ENCODE peak calls at places on chromosomes 6 and 20, in eight cellular contexts. One of them, this sample, is unnamed.

GRCh38 chr6:36241728-36242127 is 28.1 kb upstream of the PNPLA1 start:
- DNase-seq in mammary epithelial cell: no peak
- DNase-seq in HepG2: no peak
- DNase-seq in mesenchymal stem cell: no peak
- DNase-seq in fibroblast of lung: peak; percentile 21
- DNase-seq in IMR-90: peak; percentile 46
- DNase-seq in neuronal stem cell: no peak
- DNase-seq in mesendoderm: no peak
- DNase-seq in this sample: no peak

GRCh38 chr20:18705490-18705889 is 108.1 kb upstream of the SCP2D1 start:
- DNase-seq in mammary epithelial cell: no peak
- DNase-seq in HepG2: no peak
- DNase-seq in mesenchymal stem cell: peak; percentile 93
- DNase-seq in fibroblast of lung: peak; percentile 21
- DNase-seq in IMR-90: peak; percentile 97
- DNase-seq in neuronal stem cell: no peak
- DNase-seq in mesendoderm: no peak
- DNase-seq in this sample: no peak

GRCh38 chr6:14743465-14744211 is 502.2 kb upstream of the JARID2 start:
- DNase-seq in mammary epithelial cell: peak; percentile 99
- DNase-seq in HepG2: peak; percentile 21
- DNase-seq in mesenchymal stem cell: peak; percentile 99
- DNase-seq in fibroblast of lung: peak; percentile 98
- DNase-seq in IMR-90: peak; percentile 100
- DNase-seq in neuronal stem cell: no peak
- DNase-seq in mesendoderm: peak; percentile 51
- DNase-seq in this sample: no peak

GRCh38 chr6:105993769-105994521 is 92.2 kb upstream of the PRDM1 start:
- DNase-seq in mammary epithelial cell: no peak
- DNase-seq in HepG2: no peak
- DNase-seq in mesenchymal stem cell: peak; percentile 82
- DNase-seq in fibroblast of lung: peak; percentile 69
- DNase-seq in IMR-90: peak; percentile 45
- DNase-seq in neuronal stem cell: peak; percentile 37
- DNase-seq in mesendoderm: peak; percentile 48
- DNase-seq in this sample: peak; percentile 48

GRCh38 chr6:33716379-33716778 is 4.9 kb upstream of the UQCC2 start:
- DNase-seq in mammary epithelial cell: no peak
- DNase-seq in HepG2: no peak
- DNase-seq in mesenchymal stem cell: no peak
- DNase-seq in fibroblast of lung: no peak
- DNase-seq in IMR-90: no peak
- DNase-seq in neuronal stem cell: no peak
- DNase-seq in mesendoderm: peak; percentile 69
- DNase-seq in this sample: peak; percentile 42

GRCh38 chr6:31402324-31403282 is 792 bp upstream of the MICA start:
- DNase-seq in mammary epithelial cell: no peak
- DNase-seq in HepG2: no peak
- DNase-seq in mesenchymal stem cell: peak; percentile 70
- DNase-seq in fibroblast of lung: peak; percentile 22
- DNase-seq in IMR-90: no peak
- DNase-seq in neuronal stem cell: no peak
- DNase-seq in mesendoderm: peak; percentile 59
- DNase-seq in this sample: peak; percentile 54

GRCh38 chr6:121055572-121056163 is 278.6 kb downstream of the TBC1D32 start:
- DNase-seq in mammary epithelial cell: peak; percentile 40
- DNase-seq in HepG2: peak; percentile 54
- DNase-seq in mesenchymal stem cell: peak; percentile 64
- DNase-seq in fibroblast of lung: peak; percentile 65
- DNase-seq in IMR-90: peak; percentile 52
- DNase-seq in neuronal stem cell: peak; percentile 53
- DNase-seq in mesendoderm: peak; percentile 64
- DNase-seq in this sample: no peak

GRCh38 chr6:41713650-41714291 is 21.6 kb downstream of the TFEB start:
- DNase-seq in mammary epithelial cell: peak; percentile 90
- DNase-seq in HepG2: no peak
- DNase-seq in mesenchymal stem cell: no peak
- DNase-seq in fibroblast of lung: no peak
- DNase-seq in IMR-90: no peak
- DNase-seq in neuronal stem cell: no peak
- DNase-seq in mesendoderm: no peak
- DNase-seq in this sample: no peak

GRCh38 chr6:163771180-163771579 is 356.7 kb downstream of the QKI start:
- DNase-seq in mammary epithelial cell: no peak
- DNase-seq in HepG2: no peak
- DNase-seq in mesenchymal stem cell: no peak
- DNase-seq in fibroblast of lung: no peak
- DNase-seq in IMR-90: no peak
- DNase-seq in neuronal stem cell: no peak
- DNase-seq in mesendoderm: no peak
- DNase-seq in this sample: no peak

GRCh38 chr6:139628220-139628619 is 253.8 kb upstream of the CITED2 start:
- DNase-seq in mammary epithelial cell: no peak
- DNase-seq in HepG2: no peak
- DNase-seq in mesenchymal stem cell: no peak
- DNase-seq in fibroblast of lung: no peak
- DNase-seq in IMR-90: no peak
- DNase-seq in neuronal stem cell: no peak
- DNase-seq in mesendoderm: no peak
- DNase-seq in this sample: no peak

GRCh38 chr20:36887779-36888133 is 11.8 kb downstream of the TLDC2 start:
- DNase-seq in mammary epithelial cell: no peak
- DNase-seq in HepG2: no peak
- DNase-seq in mesenchymal stem cell: no peak
- DNase-seq in fibroblast of lung: no peak
- DNase-seq in IMR-90: no peak
- DNase-seq in neuronal stem cell: no peak
- DNase-seq in mesendoderm: peak; percentile 45
- DNase-seq in this sample: no peak

GRCh38 chr6:154482858-154483257 is 27.6 kb downstream of the CNKSR3 start:
- DNase-seq in mammary epithelial cell: no peak
- DNase-seq in HepG2: no peak
- DNase-seq in mesenchymal stem cell: no peak
- DNase-seq in fibroblast of lung: peak; percentile 22
- DNase-seq in IMR-90: peak; percentile 21
- DNase-seq in neuronal stem cell: no peak
- DNase-seq in mesendoderm: no peak
- DNase-seq in this sample: no peak

GRCh38 chr20:6530254-6530653 is 237.2 kb upstream of the BMP2 start:
- DNase-seq in mammary epithelial cell: no peak
- DNase-seq in HepG2: no peak
- DNase-seq in mesenchymal stem cell: peak; percentile 74
- DNase-seq in fibroblast of lung: peak; percentile 45
- DNase-seq in IMR-90: peak; percentile 41
- DNase-seq in neuronal stem cell: no peak
- DNase-seq in mesendoderm: no peak
- DNase-seq in this sample: no peak

GRCh38 chr6:109793793-109794192 is 102.7 kb downstream of the FIG4 start:
- DNase-seq in mammary epithelial cell: peak; percentile 91
- DNase-seq in HepG2: no peak
- DNase-seq in mesenchymal stem cell: peak; percentile 96
- DNase-seq in fibroblast of lung: peak; percentile 99
- DNase-seq in IMR-90: peak; percentile 98
- DNase-seq in neuronal stem cell: no peak
- DNase-seq in mesendoderm: no peak
- DNase-seq in this sample: peak; percentile 50

GRCh38 chr6:27863962-27864905 is 48.0 kb downstream of the OR2B2 start:
- DNase-seq in mammary epithelial cell: no peak
- DNase-seq in HepG2: no peak
- DNase-seq in mesenchymal stem cell: no peak
- DNase-seq in fibroblast of lung: peak; percentile 35
- DNase-seq in IMR-90: peak; percentile 15
- DNase-seq in neuronal stem cell: no peak
- DNase-seq in mesendoderm: peak; percentile 26
- DNase-seq in this sample: peak; percentile 45

GRCh38 chr6:149938571-149939462 is 3.0 kb upstream of the ULBP2 start:
- DNase-seq in mammary epithelial cell: no peak
- DNase-seq in HepG2: no peak
- DNase-seq in mesenchymal stem cell: peak; percentile 35
- DNase-seq in fibroblast of lung: no peak
- DNase-seq in IMR-90: no peak
- DNase-seq in neuronal stem cell: no peak
- DNase-seq in mesendoderm: no peak
- DNase-seq in this sample: no peak

GRCh38 chr6:144310761-144311160 is 25.6 kb downstream of the UTRN start:
- DNase-seq in mammary epithelial cell: no peak
- DNase-seq in HepG2: no peak
- DNase-seq in mesenchymal stem cell: no peak
- DNase-seq in fibroblast of lung: no peak
- DNase-seq in IMR-90: no peak
- DNase-seq in neuronal stem cell: no peak
- DNase-seq in mesendoderm: no peak
- DNase-seq in this sample: no peak

GRCh38 chr20:4956200-4956810 is 45.0 kb downstream of the SLC23A2 start:
- DNase-seq in mammary epithelial cell: peak; percentile 34
- DNase-seq in HepG2: peak; percentile 76
- DNase-seq in mesenchymal stem cell: peak; percentile 70
- DNase-seq in fibroblast of lung: peak; percentile 74
- DNase-seq in IMR-90: peak; percentile 75
- DNase-seq in neuronal stem cell: peak; percentile 44
- DNase-seq in mesendoderm: peak; percentile 62
- DNase-seq in this sample: no peak

DNA sequence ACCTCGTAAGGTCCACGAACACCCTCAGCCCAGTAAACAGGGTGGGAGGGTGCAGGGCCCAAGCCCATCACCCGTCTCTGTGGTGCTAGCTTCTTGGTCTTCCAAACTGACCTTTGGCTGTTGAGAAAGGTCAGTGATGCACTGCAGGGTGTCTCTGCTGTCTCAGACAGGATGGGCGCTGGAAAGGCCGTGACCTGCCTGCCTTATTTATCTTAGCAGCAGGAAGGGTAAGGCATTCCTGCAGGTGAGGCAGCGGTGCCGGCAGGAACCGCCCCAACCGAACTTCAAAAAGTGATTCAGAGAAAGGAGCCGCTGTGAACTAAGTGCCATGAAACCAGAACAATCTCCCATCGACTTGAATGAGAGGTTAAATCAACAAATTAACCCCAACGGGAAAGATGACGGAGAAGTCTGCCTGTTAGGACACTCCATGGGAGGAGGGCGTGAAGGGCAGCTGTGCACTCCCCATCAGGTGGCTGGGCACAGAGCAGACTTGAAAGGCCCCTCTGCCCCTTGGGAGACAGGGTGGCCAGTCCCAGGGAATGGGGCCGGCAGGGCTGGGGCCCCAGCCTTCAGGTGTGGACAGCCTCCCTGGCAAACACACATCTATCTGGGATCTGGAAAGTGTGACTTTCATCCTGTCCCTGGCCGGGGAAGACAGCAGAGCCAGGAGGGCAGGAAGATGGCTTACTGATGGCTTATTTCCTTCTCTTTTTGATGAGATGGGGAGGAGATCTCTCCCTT is 4.3 kb upstream of the FRMD1 start:
- DNase-seq in mammary epithelial cell: no peak
- DNase-seq in HepG2: no peak
- DNase-seq in mesenchymal stem cell: no peak
- DNase-seq in fibroblast of lung: no peak
- DNase-seq in IMR-90: no peak
- DNase-seq in neuronal stem cell: no peak
- DNase-seq in mesendoderm: no peak
- DNase-seq in this sample: peak; percentile 58
- H3K27ac ChIP-seq in mammary epithelial cell: no peak overlapping the region
- H3K27ac ChIP-seq in HepG2: no peak overlapping the region
- H3K27ac ChIP-seq in mesenchymal stem cell: no peak overlapping the region
- H3K27ac ChIP-seq in fibroblast of lung: no peak overlapping the region
- H3K27ac ChIP-seq in IMR-90: no peak overlapping the region
- H3K27ac ChIP-seq in neuronal stem cell: no peak overlapping the region
- H3K27ac ChIP-seq in mesendoderm: no peak overlapping the region
- H3K27ac ChIP-seq in this sample: no peak overlapping the region

GRCh38 chr6:159982726-159983506 is 14.0 kb downstream of the IGF2R start:
- DNase-seq in mammary epithelial cell: peak; percentile 51
- DNase-seq in HepG2: no peak
- DNase-seq in mesenchymal stem cell: no peak
- DNase-seq in fibroblast of lung: peak; percentile 67
- DNase-seq in IMR-90: peak; percentile 33
- DNase-seq in neuronal stem cell: no peak
- DNase-seq in mesendoderm: no peak
- DNase-seq in this sample: no peak

GRCh38 chr6:159985296-159985940 is 16.5 kb downstream of the IGF2R start:
- DNase-seq in mammary epithelial cell: no peak
- DNase-seq in HepG2: no peak
- DNase-seq in mesenchymal stem cell: no peak
- DNase-seq in fibroblast of lung: no peak
- DNase-seq in IMR-90: peak; percentile 58
- DNase-seq in neuronal stem cell: no peak
- DNase-seq in mesendoderm: no peak
- DNase-seq in this sample: no peak

GRCh38 chr6:159984268-159984786 is 15.4 kb downstream of the IGF2R start:
- DNase-seq in mammary epithelial cell: peak; percentile 57
- DNase-seq in HepG2: no peak
- DNase-seq in mesenchymal stem cell: peak; percentile 93
- DNase-seq in fibroblast of lung: peak; percentile 79
- DNase-seq in IMR-90: peak; percentile 93
- DNase-seq in neuronal stem cell: no peak
- DNase-seq in mesendoderm: no peak
- DNase-seq in this sample: no peak

GRCh38 chr6:159981591-159982245 is 12.8 kb downstream of the IGF2R start:
- DNase-seq in mammary epithelial cell: no peak
- DNase-seq in HepG2: no peak
- DNase-seq in mesenchymal stem cell: peak; percentile 96
- DNase-seq in fibroblast of lung: peak; percentile 83
- DNase-seq in IMR-90: peak; percentile 91
- DNase-seq in neuronal stem cell: no peak
- DNase-seq in mesendoderm: no peak
- DNase-seq in this sample: no peak

GRCh38 chr6:159983641-159984080 is 14.8 kb downstream of the IGF2R start:
- DNase-seq in mammary epithelial cell: no peak
- DNase-seq in HepG2: no peak
- DNase-seq in mesenchymal stem cell: peak; percentile 90
- DNase-seq in fibroblast of lung: no peak
- DNase-seq in IMR-90: peak; percentile 51
- DNase-seq in neuronal stem cell: no peak
- DNase-seq in mesendoderm: no peak
- DNase-seq in this sample: no peak
- H3K4me1 ChIP-seq in mammary epithelial cell: peaks cover 35% of the 10 kb centered on the region
- H3K4me1 ChIP-seq in HepG2: peaks cover 88% of the 10 kb centered on the region
- H3K4me1 ChIP-seq in mesenchymal stem cell: peaks cover 33% of the 10 kb centered on the region
- H3K4me1 ChIP-seq in fibroblast of lung: peaks cover 33% of the 10 kb centered on the region
- H3K4me1 ChIP-seq in IMR-90: peaks cover 30% of the 10 kb centered on the region
- H3K4me1 ChIP-seq in neuronal stem cell: peaks cover 18% of the 10 kb centered on the region
- H3K4me1 ChIP-seq in mesendoderm: peaks cover 9% of the 10 kb centered on the region
- H3K4me1 ChIP-seq in this sample: peaks cover 4% of the 10 kb centered on the region

GRCh38 chr6:24909281-24910216 is 26.2 kb downstream of the RIPOR2 start:
- DNase-seq in mammary epithelial cell: no peak
- DNase-seq in HepG2: no peak
- DNase-seq in mesenchymal stem cell: no peak
- DNase-seq in fibroblast of lung: no peak
- DNase-seq in IMR-90: no peak
- DNase-seq in neuronal stem cell: no peak
- DNase-seq in mesendoderm: peak; percentile 36
- DNase-seq in this sample: no peak
- H3K9ac ChIP-seq in mammary epithelial cell: no peak overlapping the region
- H3K9ac ChIP-seq in HepG2: no peak overlapping the region
- H3K9ac ChIP-seq in mesenchymal stem cell: peak overlapping the region; percentile 89
- H3K9ac ChIP-seq in fibroblast of lung: no peak overlapping the region
- H3K9ac ChIP-seq in IMR-90: peak overlapping the region; percentile 81
- H3K9ac ChIP-seq in neuronal stem cell: no peak overlapping the region
- H3K9ac ChIP-seq in mesendoderm: no peak overlapping the region
- H3K9ac ChIP-seq in this sample: no peak overlapping the region

DNA sequence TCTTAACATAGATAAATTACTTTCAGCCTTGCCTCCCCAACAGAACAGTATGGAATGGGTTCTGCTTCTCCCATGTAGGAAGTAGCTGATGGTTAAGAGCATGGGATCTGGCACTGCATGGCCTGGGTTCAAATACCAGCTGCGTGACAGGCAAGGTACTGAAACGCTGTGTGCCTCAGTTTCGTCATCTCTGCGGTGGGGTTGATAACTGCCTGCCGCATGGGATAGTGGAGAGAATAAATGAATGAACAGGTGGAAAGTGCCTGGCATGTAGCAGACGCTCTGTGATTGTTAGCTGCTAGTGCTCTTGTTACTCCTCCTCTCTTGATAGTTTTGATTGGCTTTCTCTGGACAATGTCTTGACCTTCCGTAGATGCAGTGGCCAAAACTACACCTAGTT is 213.3 kb downstream of the ZDHHC14 start:
- DNase-seq in mammary epithelial cell: no peak
- DNase-seq in HepG2: no peak
- DNase-seq in mesenchymal stem cell: no peak
- DNase-seq in fibroblast of lung: no peak
- DNase-seq in IMR-90: no peak
- DNase-seq in neuronal stem cell: no peak
- DNase-seq in mesendoderm: no peak
- DNase-seq in this sample: no peak
- H3K27ac ChIP-seq in mammary epithelial cell: no peak overlapping the region
- H3K27ac ChIP-seq in HepG2: no peak overlapping the region
- H3K27ac ChIP-seq in mesenchymal stem cell: no peak overlapping the region
- H3K27ac ChIP-seq in fibroblast of lung: no peak overlapping the region
- H3K27ac ChIP-seq in IMR-90: no peak overlapping the region
- H3K27ac ChIP-seq in neuronal stem cell: no peak overlapping the region
- H3K27ac ChIP-seq in mesendoderm: no peak overlapping the region
- H3K27ac ChIP-seq in this sample: no peak overlapping the region

This sample was measured in colonic mucosa.